ENCODE peak calls at places on chromosomes 12 and 14, in seven cellular contexts. X is H1, H is neuronal stem cell, T is IMR-90, F is H9, K is mesendoderm, C is trophoblast cell. I is an unnamed sample.

GRCh38 chr14:90610641-90611040 is 205.6 kb downstream of the TTC7B start:
- DNase-seq in H (no peak), X (no peak), C (no peak), T (no peak), K (no peak), F (no peak), I (no peak)

GRCh38 chr12:92506460-92506859 is 196.3 kb upstream of the PLEKHG7 start:
- DNase-seq in C (no peak), T (no peak), X (no peak), F (no peak), K (peak; percentile 35), H (no peak), I (peak; percentile 17)

GRCh38 chr12:27545666-27546065 is 21.7 kb downstream of the PPFIBP1 start:
- DNase-seq in X (no peak), C (no peak), T (no peak), H (no peak), K (no peak), F (no peak), I (no peak)

GRCh38 chr12:68675098-68675842 is 11.5 kb upstream of the NUP107 start:
- DNase-seq in T (no peak), C (no peak), F (no peak), K (peak; percentile 22), H (no peak), X (no peak), I (peak; percentile 16)

GRCh38 chr12:109702126-109702841 is 11.3 kb upstream of the FAM222A start:
- DNase-seq in K (no peak), F (no peak), C (no peak), H (no peak), X (no peak), T (no peak), I (no peak)

GRCh38 chr12:116015525-116015924 is 262.0 kb downstream of the MED13L start:
- DNase-seq in K (peak; percentile 33), X (no peak), T (peak; percentile 68), C (no peak), F (no peak), H (no peak), I (peak; percentile 77)

GRCh38 chr14:102985665-102986064 is 63.2 kb downstream of the AMN start:
- DNase-seq in F (no peak), C (no peak), X (no peak), H (no peak), K (no peak), T (no peak), I (no peak)

GRCh38 chr12:40224439-40225291 is at the start of gene LRRK2:
- DNase-seq in X (peak; percentile 63), F (peak; percentile 62), H (peak; percentile 33), T (peak; percentile 28), C (peak; percentile 12), K (peak; percentile 44), I (peak; percentile 53)

GRCh38 chr12:28083816-28084678 is 106.2 kb upstream of the CCDC91 start:
- DNase-seq in C (no peak), F (no peak), T (no peak), X (no peak), H (no peak), K (no peak), I (no peak)

GRCh38 chr14:75123991-75124390 is 2.9 kb downstream of the NEK9 start:
- DNase-seq in T (peak; percentile 86), H (no peak), F (no peak), X (no peak), K (peak; percentile 31), C (peak; percentile 37), I (peak; percentile 92)

GRCh38 chr14:68841030-68841809 is 48.4 kb upstream of the ZFP36L1 start:
- DNase-seq in K (no peak), H (no peak), X (no peak), F (no peak), C (no peak), T (peak; percentile 71), I (no peak)

GRCh38 chr12:55057466-55057865 is 37.7 kb downstream of the NEUROD4 start:
- DNase-seq in H (no peak), C (peak; percentile 4), X (no peak), T (no peak), K (peak; percentile 28), F (no peak), I (no peak)

GRCh38 chr12:16849473-16849872 is 243.5 kb upstream of the LMO3 start:
- DNase-seq in T (no peak), F (no peak), K (no peak), X (no peak), C (no peak), H (no peak), I (no peak)

GRCh38 chr12:75658826-75659823 is 147.7 kb upstream of the KRR1 start:
- DNase-seq in T (peak; percentile 86), F (no peak), K (no peak), C (no peak), H (no peak), X (no peak), I (peak; percentile 81)

GRCh38 chr12:75646329-75646940 is 135.0 kb upstream of the KRR1 start:
- DNase-seq in F (no peak), K (peak; percentile 33), C (no peak), T (peak; percentile 24), H (no peak), X (no peak), I (no peak)

GRCh38 chr12:98503343-98503592 is 12.1 kb upstream of the TMPO start:
- DNase-seq in T (peak; percentile 92), C (peak; percentile 88), F (peak; percentile 91), K (peak; percentile 96), H (peak; percentile 97), X (peak; percentile 98), I (peak; percentile 97)

GRCh38 chr12:113130457-113131135 is 5.0 kb downstream of the RASAL1 start:
- DNase-seq in T (no peak), C (no peak), X (peak; percentile 78), K (peak; percentile 81), H (no peak), F (peak; percentile 88), I (no peak)

GRCh38 chr12:122336015-122336946 is 70.0 kb upstream of the VPS33A start:
- DNase-seq in K (peak; percentile 29), H (no peak), X (peak; percentile 55), F (no peak), C (no peak), T (peak; percentile 34), I (peak; percentile 53)

GRCh38 chr12:113222730-113223531 is 1.7 kb downstream of the TPCN1 start:
- DNase-seq in H (no peak), C (no peak), F (no peak), X (no peak), K (no peak), T (peak; percentile 92), I (peak; percentile 99)

GRCh38 chr12:117318591-117318990 is 42.8 kb downstream of the NOS1 start:
- DNase-seq in C (no peak), F (no peak), H (no peak), X (no peak), K (no peak), T (no peak), I (no peak)
- H4K8ac ChIP-seq in C (no peak overlapping the region), F (no peak overlapping the region), H (no peak overlapping the region), X (no peak overlapping the region), K (no peak overlapping the region), T (no peak overlapping the region), I (no peak overlapping the region)

DNA sequence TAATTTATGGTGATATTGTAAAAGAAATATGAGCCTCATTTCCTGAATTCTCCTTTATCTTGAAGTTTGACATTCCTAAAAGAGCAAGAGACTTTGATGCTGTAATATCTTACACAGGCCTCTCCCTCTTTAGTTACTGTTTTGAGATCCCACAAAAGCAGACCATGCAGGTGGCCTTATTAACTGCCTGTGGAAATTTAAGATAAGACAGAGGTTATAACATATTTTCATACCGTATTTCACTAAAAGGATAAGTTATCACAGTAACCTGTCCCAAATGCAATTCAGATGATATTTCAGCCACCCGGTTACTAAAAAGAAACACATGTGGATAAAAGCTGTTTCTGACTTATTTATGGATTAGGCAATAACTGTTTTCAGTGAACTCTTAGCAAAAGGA is 150.1 kb downstream of the NAV3 start:
- DNase-seq in K (no peak), F (no peak), H (no peak), X (no peak), T (no peak), C (no peak), I (no peak)
- H4K8ac ChIP-seq in K (no peak overlapping the region), F (no peak overlapping the region), H (no peak overlapping the region), X (no peak overlapping the region), T (no peak overlapping the region), C (no peak overlapping the region), I (no peak overlapping the region)

GRCh38 chr12:64907097-64907496 is 82.7 kb downstream of the TBC1D30 start:
- DNase-seq in T (no peak), K (no peak), X (no peak), F (no peak), H (no peak), C (no peak), I (no peak)

GRCh38 chr12:64918288-64918687 is 93.8 kb downstream of the TBC1D30 start:
- DNase-seq in H (no peak), F (no peak), K (no peak), X (no peak), C (no peak), T (no peak), I (no peak)

GRCh38 chr12:64915242-64915641 is 90.8 kb downstream of the TBC1D30 start:
- DNase-seq in C (no peak), X (no peak), K (no peak), F (no peak), H (no peak), T (no peak), I (no peak)

GRCh38 chr12:64916431-64916830 is 92.0 kb downstream of the TBC1D30 start:
- DNase-seq in H (no peak), T (no peak), K (no peak), C (no peak), X (no peak), F (no peak), I (no peak)

DNA sequence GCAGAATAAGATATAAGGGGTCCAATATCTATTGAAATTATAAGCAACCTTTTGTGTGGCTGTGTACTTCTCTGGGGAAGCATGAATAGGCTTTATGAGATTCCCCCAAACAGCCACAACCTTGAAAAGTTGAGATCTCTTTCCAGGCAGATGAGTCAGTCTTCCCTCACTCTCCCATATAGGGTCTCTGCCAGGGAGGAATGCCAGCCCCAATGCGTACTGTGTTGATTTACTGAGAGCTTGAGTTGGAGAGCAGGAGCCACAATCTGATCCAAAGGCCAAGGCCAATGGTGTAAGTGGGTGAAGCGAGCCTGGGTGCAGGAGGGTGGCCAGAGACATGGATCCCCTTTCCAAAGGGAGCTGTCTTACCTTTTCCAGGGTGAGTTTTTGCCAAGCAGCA is 88.1 kb downstream of the TBC1D30 start:
- DNase-seq in F (no peak), X (no peak), C (no peak), H (no peak), K (no peak), T (peak; percentile 40), I (no peak)
- H4K8ac ChIP-seq in F (no peak overlapping the region), X (no peak overlapping the region), C (no peak overlapping the region), H (no peak overlapping the region), K (no peak overlapping the region), T (no peak overlapping the region), I (no peak overlapping the region)

GRCh38 chr14:45133683-45134050 is 614 bp downstream of the FKBP3 start:
- DNase-seq in T (no peak), C (no peak), H (no peak), X (no peak), K (no peak), F (no peak), I (no peak)

GRCh38 chr14:45135181-45135580 is 549 bp upstream of the FANCM start:
- DNase-seq in T (peak; percentile 43), F (no peak), H (no peak), C (no peak), X (no peak), K (peak; percentile 25), I (no peak)

GRCh38 chr14:45140661-45141187 is 5.0 kb downstream of the FANCM start:
- DNase-seq in K (peak; percentile 26), F (peak; percentile 42), H (no peak), C (no peak), X (no peak), T (no peak), I (no peak)

GRCh38 chr14:45134051-45134958 is at the start of gene FKBP3:
- DNase-seq in K (peak; percentile 100), X (peak; percentile 94), H (peak; percentile 97), T (peak; percentile 99), C (peak; percentile 99), F (peak; percentile 98), I (peak; percentile 99)

GRCh38 chr14:45135659-45136314 is at the start of gene FANCM:
- DNase-seq in K (peak; percentile 99), F (peak; percentile 95), T (peak; percentile 98), H (peak; percentile 96), C (peak; percentile 95), X (peak; percentile 80), I (peak; percentile 98)
- H4K8ac ChIP-seq in K (no peak within 1 kb of the TSS), F (no peak within 1 kb of the TSS), T (peak within 1 kb of the TSS; percentile 53), H (no peak within 1 kb of the TSS), C (peak within 1 kb of the TSS; percentile 88), X (peak within 1 kb of the TSS; percentile 68), I (peak within 1 kb of the TSS; percentile 7)